ENCODE peak calls at places on chromosomes 2 and 18, in seven cellular contexts. One of them, this sample, is unnamed.

GRCh38 chr2:212181646-212182045 is 357.0 kb downstream of the ERBB4 start:
- DNase-seq in endothelial cell of umbilical vein: no peak
- DNase-seq in HL-60: no peak
- DNase-seq in vagina: no peak
- DNase-seq in GM23338: no peak
- DNase-seq in upper lobe of left lung: no peak
- DNase-seq in breast epithelium: no peak
- DNase-seq in this sample: no peak

GRCh38 chr2:239322414-239323086 is 78.3 kb downstream of the HDAC4 start:
- DNase-seq in endothelial cell of umbilical vein: peak; percentile 64
- DNase-seq in vagina: no peak
- DNase-seq in GM23338: no peak
- DNase-seq in upper lobe of left lung: no peak
- DNase-seq in breast epithelium: peak; percentile 50
- DNase-seq in HL-60: no peak
- DNase-seq in this sample: peak; percentile 70

GRCh38 chr18:48037481-48038271 is 107.2 kb upstream of the SMAD2 start:
- DNase-seq in upper lobe of left lung: peak; percentile 24
- DNase-seq in breast epithelium: peak; percentile 43
- DNase-seq in endothelial cell of umbilical vein: peak; percentile 9
- DNase-seq in vagina: no peak
- DNase-seq in HL-60: no peak
- DNase-seq in GM23338: peak; percentile 64
- DNase-seq in this sample: peak; percentile 67

GRCh38 chr2:59590802-59591201 is 962.7 kb downstream of the BCL11A start:
- DNase-seq in endothelial cell of umbilical vein: no peak
- DNase-seq in upper lobe of left lung: no peak
- DNase-seq in vagina: no peak
- DNase-seq in GM23338: no peak
- DNase-seq in HL-60: no peak
- DNase-seq in breast epithelium: no peak
- DNase-seq in this sample: no peak

GRCh38 chr2:5694016-5694690 is 2.0 kb downstream of the SOX11 start:
- DNase-seq in GM23338: peak; percentile 76
- DNase-seq in vagina: no peak
- DNase-seq in HL-60: no peak
- DNase-seq in breast epithelium: no peak
- DNase-seq in upper lobe of left lung: no peak
- DNase-seq in endothelial cell of umbilical vein: no peak
- DNase-seq in this sample: no peak

GRCh38 chr18:25176516-25177042 is 175.4 kb downstream of the ZNF521 start:
- DNase-seq in HL-60: no peak
- DNase-seq in vagina: no peak
- DNase-seq in GM23338: peak; percentile 56
- DNase-seq in upper lobe of left lung: no peak
- DNase-seq in breast epithelium: no peak
- DNase-seq in endothelial cell of umbilical vein: no peak
- DNase-seq in this sample: no peak

GRCh38 chr2:100599566-100599965 is 36.8 kb downstream of the PDCL3 start:
- DNase-seq in vagina: no peak
- DNase-seq in breast epithelium: no peak
- DNase-seq in endothelial cell of umbilical vein: peak; percentile 48
- DNase-seq in upper lobe of left lung: no peak
- DNase-seq in GM23338: no peak
- DNase-seq in HL-60: no peak
- DNase-seq in this sample: no peak

GRCh38 chr2:205283721-205284270 is 398.5 kb upstream of the NRP2 start:
- DNase-seq in upper lobe of left lung: no peak
- DNase-seq in breast epithelium: no peak
- DNase-seq in vagina: no peak
- DNase-seq in HL-60: no peak
- DNase-seq in endothelial cell of umbilical vein: no peak
- DNase-seq in GM23338: no peak
- DNase-seq in this sample: no peak

GRCh38 chr2:241857572-241858121 is 1.0 kb downstream of the PDCD1 start:
- DNase-seq in GM23338: no peak
- DNase-seq in HL-60: no peak
- DNase-seq in endothelial cell of umbilical vein: no peak
- DNase-seq in vagina: no peak
- DNase-seq in upper lobe of left lung: no peak
- DNase-seq in breast epithelium: no peak
- DNase-seq in this sample: no peak

GRCh38 chr2:26727641-26728561 is 35.4 kb downstream of the KCNK3 start:
- DNase-seq in vagina: no peak
- DNase-seq in upper lobe of left lung: no peak
- DNase-seq in breast epithelium: no peak
- DNase-seq in HL-60: no peak
- DNase-seq in endothelial cell of umbilical vein: no peak
- DNase-seq in GM23338: peak; percentile 30
- DNase-seq in this sample: no peak

GRCh38 chr18:32438173-32438572 is 32.5 kb downstream of the GAREM1 start:
- DNase-seq in GM23338: no peak
- DNase-seq in upper lobe of left lung: no peak
- DNase-seq in endothelial cell of umbilical vein: no peak
- DNase-seq in vagina: no peak
- DNase-seq in breast epithelium: no peak
- DNase-seq in HL-60: no peak
- DNase-seq in this sample: no peak

GRCh38 chr2:160687629-160688028 is 194.0 kb upstream of the RBMS1 start:
- DNase-seq in GM23338: no peak
- DNase-seq in breast epithelium: no peak
- DNase-seq in endothelial cell of umbilical vein: no peak
- DNase-seq in vagina: no peak
- DNase-seq in HL-60: peak; percentile 17
- DNase-seq in upper lobe of left lung: no peak
- DNase-seq in this sample: no peak

GRCh38 chr2:194100201-194100600 is 1556.8 kb upstream of the SLC39A10 start:
- DNase-seq in vagina: no peak
- DNase-seq in upper lobe of left lung: no peak
- DNase-seq in HL-60: no peak
- DNase-seq in GM23338: no peak
- DNase-seq in endothelial cell of umbilical vein: no peak
- DNase-seq in breast epithelium: no peak
- DNase-seq in this sample: no peak

GRCh38 chr18:11518788-11519685 is 90.4 kb upstream of the SLC35G4 start:
- DNase-seq in upper lobe of left lung: no peak
- DNase-seq in endothelial cell of umbilical vein: peak; percentile 39
- DNase-seq in breast epithelium: no peak
- DNase-seq in HL-60: peak; percentile 75
- DNase-seq in vagina: no peak
- DNase-seq in GM23338: peak; percentile 91
- DNase-seq in this sample: no peak

GRCh38 chr18:43592268-43592667 is 315.0 kb upstream of the SYT4 start:
- DNase-seq in HL-60: no peak
- DNase-seq in breast epithelium: no peak
- DNase-seq in vagina: no peak
- DNase-seq in GM23338: no peak
- DNase-seq in upper lobe of left lung: no peak
- DNase-seq in endothelial cell of umbilical vein: no peak
- DNase-seq in this sample: no peak

GRCh38 chr18:43601432-43601831 is 324.1 kb upstream of the SYT4 start:
- DNase-seq in breast epithelium: no peak
- DNase-seq in HL-60: no peak
- DNase-seq in endothelial cell of umbilical vein: no peak
- DNase-seq in vagina: no peak
- DNase-seq in GM23338: no peak
- DNase-seq in upper lobe of left lung: no peak
- DNase-seq in this sample: no peak

GRCh38 chr18:43590182-43590903 is 313.1 kb upstream of the SYT4 start:
- DNase-seq in HL-60: no peak
- DNase-seq in vagina: no peak
- DNase-seq in breast epithelium: no peak
- DNase-seq in GM23338: no peak
- DNase-seq in upper lobe of left lung: no peak
- DNase-seq in endothelial cell of umbilical vein: no peak
- DNase-seq in this sample: no peak

DNA sequence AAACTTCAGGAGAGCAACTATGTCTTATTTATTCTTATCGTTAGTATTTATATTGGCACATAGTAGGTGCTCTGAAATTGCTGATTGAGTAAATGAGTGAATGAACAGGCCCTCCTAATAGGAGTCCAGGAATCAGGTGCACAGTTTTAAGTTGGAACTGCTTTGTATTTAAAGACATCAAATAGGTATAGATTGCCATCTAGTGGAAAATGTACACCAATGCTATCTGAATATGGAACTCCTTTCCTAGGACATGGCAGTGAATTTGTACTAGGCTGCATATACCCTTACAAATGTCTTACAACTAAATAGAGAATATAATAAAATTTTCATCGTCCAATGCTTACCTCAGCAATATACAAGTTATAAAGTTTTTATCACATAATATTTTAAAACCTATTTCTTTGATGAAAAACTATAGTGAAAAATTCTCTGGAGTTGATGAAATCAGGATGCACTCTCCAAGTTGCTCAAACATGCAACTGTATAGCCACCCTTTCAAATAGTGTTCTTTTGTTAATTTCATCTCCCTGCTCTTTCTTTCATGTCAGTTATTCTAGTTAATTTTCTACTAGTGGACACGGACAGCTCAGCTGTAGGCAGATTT is 318.9 kb upstream of the SYT4 start:
- DNase-seq in vagina: no peak
- DNase-seq in endothelial cell of umbilical vein: peak; percentile 33
- DNase-seq in upper lobe of left lung: no peak
- DNase-seq in GM23338: no peak
- DNase-seq in HL-60: no peak
- DNase-seq in breast epithelium: no peak
- DNase-seq in this sample: no peak
- TF ChIP-seq CTCF in vagina: no peak
- TF ChIP-seq CTCF in endothelial cell of umbilical vein: peak; percentile 15
- TF ChIP-seq CTCF in upper lobe of left lung: peak; percentile 22
- TF ChIP-seq CTCF in GM23338: peak; percentile 63
- TF ChIP-seq CTCF in HL-60: peak; percentile 61
- TF ChIP-seq CTCF in breast epithelium: peak; percentile 36
- TF ChIP-seq CTCF in this sample: no peak

GRCh38 chr18:8260847-8261246 is 348.4 kb upstream of the RAB12 start:
- DNase-seq in vagina: no peak
- DNase-seq in breast epithelium: no peak
- DNase-seq in upper lobe of left lung: no peak
- DNase-seq in GM23338: no peak
- DNase-seq in endothelial cell of umbilical vein: no peak
- DNase-seq in HL-60: no peak
- DNase-seq in this sample: no peak

GRCh38 chr18:8261651-8262091 is 347.6 kb upstream of the RAB12 start:
- DNase-seq in vagina: no peak
- DNase-seq in upper lobe of left lung: no peak
- DNase-seq in HL-60: no peak
- DNase-seq in breast epithelium: no peak
- DNase-seq in GM23338: no peak
- DNase-seq in endothelial cell of umbilical vein: no peak
- DNase-seq in this sample: no peak

GRCh38 chr18:8262221-8262620 is 347.0 kb upstream of the RAB12 start:
- DNase-seq in vagina: no peak
- DNase-seq in upper lobe of left lung: no peak
- DNase-seq in breast epithelium: no peak
- DNase-seq in HL-60: no peak
- DNase-seq in GM23338: no peak
- DNase-seq in endothelial cell of umbilical vein: no peak
- DNase-seq in this sample: no peak

GRCh38 chr18:8260319-8260718 is 348.9 kb upstream of the RAB12 start:
- DNase-seq in upper lobe of left lung: no peak
- DNase-seq in HL-60: no peak
- DNase-seq in GM23338: peak; percentile 23
- DNase-seq in vagina: no peak
- DNase-seq in breast epithelium: no peak
- DNase-seq in endothelial cell of umbilical vein: no peak
- DNase-seq in this sample: no peak

DNA sequence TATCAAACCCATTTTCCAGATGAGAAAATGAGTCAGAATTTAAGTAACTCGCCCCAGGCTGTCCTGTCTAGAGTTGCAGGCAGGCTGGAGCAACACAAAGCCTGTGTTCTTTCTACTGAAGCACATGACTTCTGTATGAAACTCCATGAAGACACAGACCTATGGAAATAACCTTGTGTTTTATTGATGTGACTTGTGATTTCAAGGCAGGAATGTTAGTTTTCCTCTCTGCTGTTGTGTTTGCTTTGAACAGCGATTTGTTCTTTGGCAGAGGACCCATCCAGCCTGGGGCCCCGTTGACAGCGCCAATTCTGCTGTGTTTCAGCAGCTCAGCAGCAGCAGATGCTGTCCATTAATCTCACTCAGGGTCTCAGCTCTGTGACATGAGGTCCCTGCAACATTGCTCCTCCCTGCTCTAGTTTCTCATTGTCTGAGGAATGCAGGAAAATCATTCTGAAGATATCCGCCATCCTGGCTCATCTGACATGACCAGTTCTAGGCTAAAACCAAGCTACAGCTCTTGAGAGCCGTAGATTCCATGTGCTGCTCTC is 344.3 kb upstream of the RAB12 start:
- DNase-seq in GM23338: no peak
- DNase-seq in HL-60: no peak
- DNase-seq in vagina: no peak
- DNase-seq in breast epithelium: peak; percentile 67
- DNase-seq in endothelial cell of umbilical vein: no peak
- DNase-seq in upper lobe of left lung: no peak
- DNase-seq in this sample: no peak
- TF ChIP-seq POLR2AphosphoS5 in GM23338: no peak
- TF ChIP-seq POLR2AphosphoS5 in HL-60: no peak
- TF ChIP-seq POLR2AphosphoS5 in vagina: no peak
- TF ChIP-seq POLR2AphosphoS5 in breast epithelium: no peak
- TF ChIP-seq POLR2AphosphoS5 in endothelial cell of umbilical vein: no peak
- TF ChIP-seq POLR2AphosphoS5 in upper lobe of left lung: no peak
- TF ChIP-seq POLR2AphosphoS5 in this sample: no peak

GRCh38 chr2:24327988-24328387 is 32.3 kb downstream of the ITSN2 start:
- DNase-seq in vagina: no peak
- DNase-seq in HL-60: no peak
- DNase-seq in endothelial cell of umbilical vein: peak; percentile 31
- DNase-seq in GM23338: peak; percentile 13
- DNase-seq in breast epithelium: no peak
- DNase-seq in upper lobe of left lung: no peak
- DNase-seq in this sample: no peak
- H3K27ac ChIP-seq in vagina: no peak overlapping the region
- H3K27ac ChIP-seq in HL-60: no peak overlapping the region
- H3K27ac ChIP-seq in endothelial cell of umbilical vein: no peak overlapping the region
- H3K27ac ChIP-seq in GM23338: peak overlapping the region; percentile 43
- H3K27ac ChIP-seq in breast epithelium: no peak overlapping the region
- H3K27ac ChIP-seq in upper lobe of left lung: no peak overlapping the region
- H3K27ac ChIP-seq in this sample: no peak overlapping the region

DNA sequence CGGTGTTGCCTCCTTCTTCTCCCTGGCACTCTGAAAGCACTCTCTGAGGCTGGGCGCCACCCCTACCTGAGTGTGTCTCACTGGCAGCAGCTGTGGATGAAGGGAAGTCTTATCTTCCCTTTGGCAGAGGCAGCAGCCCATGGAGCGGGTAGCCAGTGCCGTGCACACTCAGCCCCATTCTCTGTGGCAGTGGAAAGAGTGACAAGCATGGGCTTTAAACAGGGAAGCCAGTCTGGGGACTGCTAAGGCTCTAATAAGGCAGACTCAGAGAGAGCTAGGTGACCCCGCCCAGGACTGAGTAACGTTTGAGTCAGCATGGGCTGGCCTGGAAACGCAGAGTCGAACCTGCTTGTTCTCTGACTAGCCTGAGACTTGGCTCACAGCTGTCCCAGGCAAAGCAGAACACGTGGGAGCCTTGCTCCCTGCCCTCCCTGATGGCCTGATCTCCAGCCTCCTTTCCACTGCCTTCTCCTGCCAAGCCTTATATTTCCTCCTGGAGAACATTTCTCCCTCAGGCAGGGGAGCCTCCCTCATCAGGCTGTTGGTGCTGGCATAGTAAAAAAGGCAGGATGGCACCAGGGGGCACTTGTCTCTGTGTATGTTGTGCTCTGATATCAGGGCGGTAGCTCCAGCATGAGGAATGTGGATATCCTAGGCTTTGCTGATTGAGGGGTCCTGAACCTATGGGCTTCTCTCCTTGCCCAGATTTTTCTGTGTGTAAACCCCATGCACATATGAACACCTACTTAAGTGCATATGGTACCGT is 93.9 kb upstream of the LGALSL start:
- DNase-seq in upper lobe of left lung: peak; percentile 82
- DNase-seq in GM23338: peak; percentile 34
- DNase-seq in breast epithelium: peak; percentile 83
- DNase-seq in HL-60: no peak
- DNase-seq in endothelial cell of umbilical vein: peak; percentile 80
- DNase-seq in vagina: peak; percentile 93
- DNase-seq in this sample: peak; percentile 87
- TF ChIP-seq CTCF in upper lobe of left lung: no peak
- TF ChIP-seq CTCF in GM23338: no peak
- TF ChIP-seq CTCF in breast epithelium: no peak
- TF ChIP-seq CTCF in HL-60: no peak
- TF ChIP-seq CTCF in endothelial cell of umbilical vein: no peak
- TF ChIP-seq CTCF in vagina: no peak
- TF ChIP-seq CTCF in this sample: no peak

This sample was measured in suprapubic skin.